ENCODE peak calls at places on chromosomes 4 and X, in four cellular contexts. One of them, this sample, is unnamed.

GRCh38 chr4:144647095-144647959 is 1.4 kb downstream of the HHIP start:
- DNase-seq in activated CD4-positive, alpha-beta T cell treated with anti-CD3 and anti-CD28 coated beads for 48 hours: peak
- DNase-seq in stimulated activated CD4-positive, alpha-beta T cell treated with anti-CD3 and anti-CD28 coated beads, Interleukin-2, amount 100 ng/mL, for 48 hours: no peak
- DNase-seq in activated T-cell treated with anti-CD3 and anti-CD28 coated beads, Interleukin-2, amount 50 U/mL, for 1 hour: no peak
- DNase-seq in this sample: no peak

GRCh38 chr4:158046345-158046744 is 126.5 kb downstream of the GASK1B start:
- DNase-seq in activated CD4-positive, alpha-beta T cell treated with anti-CD3 and anti-CD28 coated beads for 48 hours: no peak
- DNase-seq in stimulated activated CD4-positive, alpha-beta T cell treated with anti-CD3 and anti-CD28 coated beads, Interleukin-2, amount 100 ng/mL, for 48 hours: no peak
- DNase-seq in activated T-cell treated with anti-CD3 and anti-CD28 coated beads, Interleukin-2, amount 50 U/mL, for 1 hour: no peak
- DNase-seq in this sample: no peak

GRCh38 chr4:80990851-80991250 is 39.7 kb upstream of the BMP3 start:
- DNase-seq in activated CD4-positive, alpha-beta T cell treated with anti-CD3 and anti-CD28 coated beads for 48 hours: no peak
- DNase-seq in stimulated activated CD4-positive, alpha-beta T cell treated with anti-CD3 and anti-CD28 coated beads, Interleukin-2, amount 100 ng/mL, for 48 hours: no peak
- DNase-seq in activated T-cell treated with anti-CD3 and anti-CD28 coated beads, Interleukin-2, amount 50 U/mL, for 1 hour: no peak
- DNase-seq in this sample: no peak

GRCh38 chrX:124736553-124737240 is 390.3 kb downstream of the SH2D1A start:
- DNase-seq in activated CD4-positive, alpha-beta T cell treated with anti-CD3 and anti-CD28 coated beads for 48 hours: peak
- DNase-seq in stimulated activated CD4-positive, alpha-beta T cell treated with anti-CD3 and anti-CD28 coated beads, Interleukin-2, amount 100 ng/mL, for 48 hours: peak
- DNase-seq in activated T-cell treated with anti-CD3 and anti-CD28 coated beads, Interleukin-2, amount 50 U/mL, for 1 hour: peak
- DNase-seq in this sample: peak

GRCh38 chr4:1598206-1598605 is 85.9 kb downstream of the FAM53A start:
- DNase-seq in activated CD4-positive, alpha-beta T cell treated with anti-CD3 and anti-CD28 coated beads for 48 hours: no peak
- DNase-seq in stimulated activated CD4-positive, alpha-beta T cell treated with anti-CD3 and anti-CD28 coated beads, Interleukin-2, amount 100 ng/mL, for 48 hours: no peak
- DNase-seq in activated T-cell treated with anti-CD3 and anti-CD28 coated beads, Interleukin-2, amount 50 U/mL, for 1 hour: no peak
- DNase-seq in this sample: no peak

GRCh38 chr4:97585274-97585673 is 558.0 kb downstream of the STPG2 start:
- DNase-seq in activated CD4-positive, alpha-beta T cell treated with anti-CD3 and anti-CD28 coated beads for 48 hours: no peak
- DNase-seq in stimulated activated CD4-positive, alpha-beta T cell treated with anti-CD3 and anti-CD28 coated beads, Interleukin-2, amount 100 ng/mL, for 48 hours: no peak
- DNase-seq in activated T-cell treated with anti-CD3 and anti-CD28 coated beads, Interleukin-2, amount 50 U/mL, for 1 hour: no peak
- DNase-seq in this sample: no peak

GRCh38 chr4:33625762-33626161 is 2618.6 kb downstream of the ARAP2 start:
- DNase-seq in activated CD4-positive, alpha-beta T cell treated with anti-CD3 and anti-CD28 coated beads for 48 hours: no peak
- DNase-seq in stimulated activated CD4-positive, alpha-beta T cell treated with anti-CD3 and anti-CD28 coated beads, Interleukin-2, amount 100 ng/mL, for 48 hours: no peak
- DNase-seq in activated T-cell treated with anti-CD3 and anti-CD28 coated beads, Interleukin-2, amount 50 U/mL, for 1 hour: no peak
- DNase-seq in this sample: no peak

GRCh38 chrX:3286196-3286920 is 60.1 kb downstream of the MXRA5 start:
- DNase-seq in activated CD4-positive, alpha-beta T cell treated with anti-CD3 and anti-CD28 coated beads for 48 hours: no peak
- DNase-seq in stimulated activated CD4-positive, alpha-beta T cell treated with anti-CD3 and anti-CD28 coated beads, Interleukin-2, amount 100 ng/mL, for 48 hours: no peak
- DNase-seq in activated T-cell treated with anti-CD3 and anti-CD28 coated beads, Interleukin-2, amount 50 U/mL, for 1 hour: no peak
- DNase-seq in this sample: no peak

GRCh38 chr4:3712936-3713335 is 53.2 kb upstream of the ADRA2C start:
- DNase-seq in activated CD4-positive, alpha-beta T cell treated with anti-CD3 and anti-CD28 coated beads for 48 hours: no peak
- DNase-seq in stimulated activated CD4-positive, alpha-beta T cell treated with anti-CD3 and anti-CD28 coated beads, Interleukin-2, amount 100 ng/mL, for 48 hours: no peak
- DNase-seq in activated T-cell treated with anti-CD3 and anti-CD28 coated beads, Interleukin-2, amount 50 U/mL, for 1 hour: no peak
- DNase-seq in this sample: no peak

This sample was measured in progenitor cell of endocrine pancreas.